ENCODE peak calls at places on chromosome 3, in eight cellular contexts. B is brain microvascular endothelial cell; W is left ventricle myocardium inferior; H is fibroblast of mammary gland; I is lower leg skin; E is effector memory CD4-positive, alpha-beta T cell; J is mucosa of descending colon; U is AG04450. C is an unnamed sample.

GRCh38 chr3:124951511-124952390 is 17.2 kb upstream of the MUC13 start:
- DNase-seq in J (peak; percentile 63), H (peak; percentile 74), U (peak; percentile 42), W (no peak), E (no peak), I (no peak), B (peak; percentile 47), C (no peak)

GRCh38 chr3:3589715-3590130 is 209.5 kb upstream of the LRRN1 start:
- DNase-seq in U (no peak), J (no peak), I (no peak), H (no peak), B (no peak), E (no peak), W (no peak), C (no peak)

GRCh38 chr3:128998532-128998931 is 2.6 kb upstream of the EFCC1 start:
- DNase-seq in W (no peak), U (no peak), J (no peak), H (no peak), I (no peak), B (no peak), E (no peak), C (no peak)

GRCh38 chr3:12615263-12615662 is 48.7 kb downstream of the RAF1 start:
- DNase-seq in I (no peak), W (no peak), J (no peak), U (no peak), H (no peak), E (no peak), B (no peak), C (no peak)

GRCh38 chr3:156643729-156644389 is 30.5 kb upstream of the TIPARP start:
- DNase-seq in J (no peak), I (no peak), W (no peak), E (no peak), B (peak; percentile 60), U (peak; percentile 21), H (peak; percentile 34), C (no peak)

GRCh38 chr3:129002573-129003569 is 1.8 kb downstream of the EFCC1 start:
- DNase-seq in I (no peak), U (no peak), J (no peak), H (no peak), B (no peak), W (no peak), E (no peak), C (no peak)

GRCh38 chr3:18870642-18871041 is 277.7 kb upstream of the KCNH8 start:
- DNase-seq in J (no peak), U (no peak), W (no peak), I (no peak), B (no peak), E (no peak), H (no peak), C (no peak)

GRCh38 chr3:183244219-183244618 is 8.8 kb upstream of the B3GNT5 start:
- DNase-seq in W (peak; percentile 38), I (peak; percentile 37), E (no peak), U (no peak), B (peak; percentile 46), J (peak; percentile 59), H (peak; percentile 40), C (no peak)

GRCh38 chr3:177529716-177530335 is 332.5 kb upstream of the TBL1XR1 start:
- DNase-seq in U (no peak), B (no peak), E (no peak), J (no peak), I (no peak), W (no peak), H (peak; percentile 31), C (no peak)

GRCh38 chr3:133930341-133930933 is 34.8 kb upstream of the RAB6B start:
- DNase-seq in W (no peak), J (no peak), I (no peak), E (no peak), B (peak; percentile 53), H (peak; percentile 86), U (no peak), C (no peak)

GRCh38 chr3:48662140-48662752 is 440 bp downstream of the CELSR3 start:
- DNase-seq in J (peak; percentile 47), U (no peak), H (no peak), I (no peak), B (no peak), E (no peak), W (no peak), C (no peak)

GRCh38 chr3:13177236-13177635 is 104.0 kb upstream of the IQSEC1 start:
- DNase-seq in U (no peak), J (no peak), W (no peak), H (no peak), B (no peak), I (no peak), E (no peak), C (no peak)

GRCh38 chr3:13598201-13598600 is 49.3 kb downstream of the FBLN2 start:
- DNase-seq in E (no peak), H (no peak), J (no peak), U (no peak), W (no peak), B (no peak), I (no peak), C (no peak)

GRCh38 chr3:157844770-157845522 is 261.3 kb downstream of the SHOX2 start:
- DNase-seq in W (no peak), B (no peak), H (peak; percentile 55), U (no peak), E (no peak), J (no peak), I (no peak), C (no peak)

GRCh38 chr3:64393193-64393592 is 167.9 kb upstream of the PRICKLE2 start:
- DNase-seq in W (no peak), E (no peak), B (no peak), I (no peak), J (no peak), H (no peak), U (no peak), C (no peak)

GRCh38 chr3:98329392-98330124 is 24.1 kb upstream of the OR5K4 start:
- DNase-seq in H (peak; percentile 53), E (peak; percentile 29), U (peak; percentile 6), W (peak; percentile 12), I (peak; percentile 26), J (no peak), B (peak; percentile 64), C (no peak)

GRCh38 chr3:57980416-57980815 is 27.8 kb upstream of the FLNB start:
- DNase-seq in E (no peak), H (no peak), U (no peak), J (no peak), B (no peak), I (no peak), W (no peak), C (no peak)

GRCh38 chr3:43102773-43103480 is 3.0 kb downstream of the POMGNT2 start:
- DNase-seq in B (no peak), H (no peak), J (no peak), I (no peak), E (no peak), W (no peak), U (no peak), C (no peak)

DNA sequence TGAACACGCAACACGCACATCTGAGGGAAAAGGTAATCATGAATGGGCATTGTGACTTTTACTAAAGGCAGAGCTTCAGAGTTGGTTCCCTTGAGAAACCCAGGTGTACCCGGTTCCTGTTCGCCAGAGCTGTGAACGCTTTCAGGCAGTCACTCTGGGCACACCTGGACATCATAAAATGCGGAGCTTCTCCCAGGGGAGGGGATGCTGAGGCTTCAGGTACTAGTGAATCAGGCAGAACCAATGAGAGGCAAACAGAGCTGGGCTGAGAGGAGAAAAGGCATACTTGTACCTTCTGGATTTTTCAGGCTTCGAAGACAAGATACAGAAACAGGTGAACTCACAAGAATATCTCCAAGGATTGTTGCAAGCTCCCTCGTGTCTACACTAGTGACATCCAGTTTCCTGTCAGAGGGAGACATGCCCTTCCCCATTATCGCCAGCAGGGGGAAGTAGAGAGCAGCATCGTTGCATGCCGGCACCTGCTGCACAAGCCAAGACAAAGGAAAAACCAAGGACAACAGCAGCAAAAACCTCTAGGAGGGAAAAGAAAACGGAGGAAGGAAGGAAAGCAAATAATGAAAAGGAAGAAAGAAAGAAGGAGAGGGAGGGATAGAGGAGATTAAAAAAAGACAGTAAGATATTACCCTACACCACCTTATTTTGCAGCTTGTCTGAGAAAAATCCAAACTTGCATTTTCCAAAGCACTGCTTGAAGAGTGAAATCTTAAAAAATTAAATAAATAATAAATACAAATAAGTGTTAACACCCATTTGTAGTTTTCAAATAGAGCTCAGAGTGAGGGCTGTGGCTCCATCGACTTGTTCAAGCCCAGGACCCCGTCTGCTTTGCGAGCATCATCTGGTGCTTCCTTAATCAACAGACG is 2.0 kb downstream of the AHSG start:
- DNase-seq in J (peak; percentile 81), I (peak; percentile 68), W (peak; percentile 68), E (peak; percentile 63), H (peak; percentile 65), B (peak; percentile 78), U (peak; percentile 46), C (no peak)
- H3K4me3 ChIP-seq in J (no peak overlapping the region), I (no peak overlapping the region), W (no peak overlapping the region), E (no peak overlapping the region), H (no peak overlapping the region), B (no peak overlapping the region), U (no peak overlapping the region), C (no peak overlapping the region)

DNA sequence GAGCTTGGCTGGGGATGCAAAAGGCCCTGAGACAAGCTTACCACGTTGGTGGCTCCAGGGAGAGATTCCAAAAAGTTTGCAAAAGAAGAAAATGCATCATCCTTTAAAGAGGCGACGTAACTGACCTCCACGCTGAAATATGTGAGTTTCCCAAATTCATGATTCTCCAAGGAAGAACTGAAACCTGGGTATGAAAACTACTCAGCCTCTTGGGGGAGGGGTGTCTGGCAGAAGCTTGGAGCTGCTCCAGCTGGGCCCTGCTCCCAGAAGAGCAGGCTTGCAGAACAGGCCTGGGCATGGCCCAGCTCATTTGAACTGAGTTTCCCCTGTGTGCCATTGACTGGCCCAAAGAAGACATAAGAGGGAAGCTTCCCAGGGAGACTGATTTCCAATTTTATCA is 20.5 kb downstream of the CPN2 start:
- DNase-seq in I (peak; percentile 53), J (no peak), B (no peak), E (no peak), U (no peak), W (peak; percentile 68), H (peak; percentile 72), C (no peak)
- H3K4me3 ChIP-seq in I (no peak overlapping the region), J (no peak overlapping the region), B (no peak overlapping the region), E (no peak overlapping the region), U (no peak overlapping the region), W (no peak overlapping the region), H (no peak overlapping the region), C (no peak overlapping the region)

DNA sequence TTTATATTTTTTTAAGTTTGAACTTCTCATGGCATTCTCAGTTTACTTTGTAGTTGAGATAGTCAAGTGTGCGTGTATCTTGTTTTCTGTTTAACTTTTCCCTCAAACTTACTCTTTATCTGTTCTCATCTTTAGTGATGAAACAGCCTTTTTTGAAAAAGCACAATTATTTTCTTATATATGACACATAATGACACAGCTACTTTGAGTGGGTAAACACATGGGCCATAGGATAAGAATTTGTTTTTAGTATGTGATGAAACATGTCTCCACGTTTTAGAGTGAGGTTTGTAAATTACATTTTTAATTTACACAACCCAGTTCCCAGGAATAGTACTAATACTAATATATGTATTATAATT is 3.2 kb downstream of the DIPK2A start:
- DNase-seq in U (no peak), B (no peak), I (no peak), E (no peak), J (no peak), H (peak; percentile 57), W (no peak), C (no peak)
- H3K4me3 ChIP-seq in U (peak overlapping the region; percentile 94), B (peak overlapping the region; percentile 87), I (no peak overlapping the region), E (no peak overlapping the region), J (no peak overlapping the region), H (peak overlapping the region; percentile 88), W (peak overlapping the region; percentile 96), C (no peak overlapping the region)

DNA sequence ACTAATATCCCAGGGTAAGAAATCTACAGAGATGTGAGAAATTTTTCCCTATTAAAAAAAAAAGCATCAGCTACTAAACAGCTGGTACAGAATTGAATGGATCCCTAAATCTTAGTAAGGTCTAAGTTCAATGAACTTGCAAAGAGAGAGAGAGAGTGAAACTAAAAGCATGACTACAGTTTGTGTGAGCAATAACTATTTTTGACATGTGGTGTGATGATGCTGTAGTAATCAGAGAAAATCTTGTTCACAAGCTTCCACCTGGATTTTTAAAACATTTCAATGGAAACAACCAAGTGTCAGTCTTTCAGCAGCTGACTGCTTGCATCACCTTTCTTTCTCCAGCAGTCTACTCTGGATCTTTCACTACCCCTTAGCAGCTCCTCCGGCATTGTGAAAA is 45.2 kb upstream of the ABI3BP start:
- DNase-seq in J (no peak), W (no peak), U (no peak), B (no peak), E (no peak), H (peak; percentile 56), I (no peak), C (no peak)
- H3K4me3 ChIP-seq in J (no peak overlapping the region), W (no peak overlapping the region), U (no peak overlapping the region), B (no peak overlapping the region), E (no peak overlapping the region), H (no peak overlapping the region), I (no peak overlapping the region), C (no peak overlapping the region)